ENCODE peak calls at places on chromosomes 12 and 14, in five cellular contexts. E, B, P, U and L are unnamed samples.

GRCh38 chr14:88085736-88086135 is 80.8 kb downstream of the GPR65 start:
- DNase-seq in E (no peak), B (no peak), P (no peak), U (no peak), L (no peak)

GRCh38 chr12:50986961-50987737 is 34.8 kb downstream of the HIGD1C start:
- DNase-seq in P (no peak), U (no peak), E (peak), B (peak), L (peak)

GRCh38 chr14:104845834-104846441 is 19.1 kb upstream of the CEP170B start:
- DNase-seq in P (no peak), U (no peak), E (no peak), B (no peak), L (no peak)

GRCh38 chr14:69043598-69044267 is 64.6 kb upstream of the ACTN1 start:
- DNase-seq in P (no peak), U (no peak), E (no peak), B (no peak), L (peak)

GRCh38 chr12:14408208-14408607 is 42.7 kb downstream of the ATF7IP start:
- DNase-seq in U (no peak), P (no peak), E (no peak), B (no peak), L (peak)

GRCh38 chr14:99360774-99361595 is 89.0 kb upstream of the BCL11B start:
- DNase-seq in B (no peak), E (peak), U (no peak), P (no peak), L (no peak)

GRCh38 chr12:18454330-18454729 is 193.0 kb downstream of the PIK3C2G start:
- DNase-seq in U (no peak), E (no peak), P (no peak), B (no peak), L (no peak)

GRCh38 chr12:113070117-113070906 is 13.8 kb downstream of the DTX1 start:
- DNase-seq in P (no peak), E (peak), B (no peak), U (no peak), L (no peak)

GRCh38 chr14:69848903-69849391 is 30.3 kb upstream of the SMOC1 start:
- DNase-seq in P (no peak), U (peak), E (no peak), B (no peak), L (no peak)

GRCh38 chr14:66495214-66496098 is 9.3 kb downstream of the CCDC196 start:
- DNase-seq in U (peak), B (peak), E (peak), P (no peak), L (peak)

GRCh38 chr12:84512751-84513150 is 399.8 kb downstream of the SLC6A15 start:
- DNase-seq in B (no peak), E (no peak), P (no peak), U (no peak), L (no peak)

GRCh38 chr14:22926316-22926715 is 2.9 kb downstream of the PRMT5 start:
- DNase-seq in P (no peak), B (no peak), U (no peak), E (peak), L (no peak)

GRCh38 chr14:100914597-100915021 is 11.1 kb upstream of the RTL1 start:
- DNase-seq in B (no peak), U (no peak), E (no peak), P (peak), L (peak)